ENCODE peak calls at places on chromosomes 12 and 14, in four cellular contexts. O is H9, P is H1, C is mesendoderm. E is an unnamed sample.

GRCh38 chr12:92702754-92703679 is at the start of gene PLEKHG7:
- DNase-seq in O (no peak), P (no peak), C (no peak), E (no peak)

GRCh38 chr12:63944036-63944579 is 99.6 kb downstream of the SRGAP1 start:
- DNase-seq in O (no peak), P (no peak), C (no peak), E (no peak)

GRCh38 chr14:88352299-88353097 is 29.4 kb upstream of the KCNK10 start:
- DNase-seq in O (no peak), P (no peak), C (no peak), E (peak)

GRCh38 chr14:78697341-78697740 is 527.2 kb downstream of the NRXN3 start:
- DNase-seq in O (no peak), P (no peak), C (peak), E (peak)

GRCh38 chr12:21502164-21502496 is 541 bp downstream of the GOLT1B start:
- DNase-seq in O (no peak), P (no peak), C (no peak), E (peak)

GRCh38 chr12:104423273-104423672 is 33.5 kb upstream of the CHST11 start:
- DNase-seq in O (no peak), P (no peak), C (no peak), E (no peak)

GRCh38 chr14:101508196-101508947 is 52.9 kb upstream of the DIO3 start:
- DNase-seq in O (no peak), P (no peak), C (no peak), E (no peak)

GRCh38 chr12:111057726-111058125 is 137.3 kb upstream of the MYL2 start:
- DNase-seq in O (no peak), P (no peak), C (no peak), E (no peak)

GRCh38 chr12:49703647-49704137 is 3.5 kb downstream of the FMNL3 start:
- DNase-seq in O (no peak), P (no peak), C (no peak), E (peak)

GRCh38 chr12:118061876-118062791 is 1.2 kb upstream of the WSB2 start:
- DNase-seq in O (peak), P (no peak), C (peak), E (peak)

GRCh38 chr12:70796989-70797388 is 123.5 kb downstream of the PTPRR start:
- DNase-seq in O (no peak), P (no peak), C (no peak), E (no peak)

GRCh38 chr14:22973217-22974032 is 8.9 kb downstream of the AJUBA start:
- DNase-seq in O (peak), P (no peak), C (peak), E (peak)

GRCh38 chr14:104813286-104813685 is 12.4 kb downstream of the ZBTB42 start:
- DNase-seq in O (no peak), P (no peak), C (no peak), E (no peak)

GRCh38 chr12:104683831-104684503 is 227.2 kb downstream of the CHST11 start:
- DNase-seq in O (no peak), P (no peak), C (no peak), E (no peak)

GRCh38 chr14:43692706-43693105 is 814.4 kb downstream of the FSCB start:
- DNase-seq in O (no peak), P (no peak), C (no peak), E (no peak)

GRCh38 chr12:119176267-119177055 is 2.3 kb upstream of the HSPB8 start:
- DNase-seq in O (peak), P (no peak), C (peak), E (peak)

GRCh38 chr12:24746021-24746671 is 202.8 kb downstream of the BCAT1 start:
- DNase-seq in O (no peak), P (no peak), C (no peak), E (no peak)

GRCh38 chr12:820336-820735 is 68.0 kb downstream of the WNK1 start:
- DNase-seq in O (no peak), P (no peak), C (no peak), E (no peak)

GRCh38 chr12:50985322-50985721 is 33.0 kb downstream of the HIGD1C start:
- DNase-seq in O (no peak), P (no peak), C (no peak), E (peak)

GRCh38 chr12:117235261-117235660 is 45.0 kb upstream of the FBXO21 start:
- DNase-seq in O (no peak), P (no peak), C (peak), E (no peak)

GRCh38 chr12:96907681-96908163 is 665 bp downstream of the NEDD1 start:
- DNase-seq in O (peak), P (no peak), C (peak), E (peak)

DNA sequence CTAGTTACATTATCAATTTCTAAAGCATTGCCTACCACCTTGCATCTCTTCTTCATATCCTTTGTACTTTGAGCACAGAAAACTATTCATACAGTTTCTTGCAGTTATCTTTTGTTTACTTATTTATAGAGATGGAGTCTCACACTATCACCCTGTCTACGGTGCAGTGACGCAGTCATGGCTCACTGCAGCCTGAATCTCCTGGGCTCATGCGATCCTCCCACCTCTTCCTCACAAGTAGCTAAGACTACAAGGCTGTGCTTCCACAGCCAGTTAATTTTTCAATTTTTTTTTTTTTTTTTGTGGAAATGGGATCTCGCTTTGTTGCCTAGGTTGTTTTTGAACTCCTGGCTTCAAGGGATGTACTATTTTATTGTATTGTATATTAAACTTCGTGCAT is 158.0 kb downstream of the TTC6 start:
- DNase-seq in O (no peak), P (no peak), C (no peak), E (no peak)
- H3K56ac ChIP-seq in O (no peak), P (no peak), C (no peak), E (no peak)

GRCh38 chr12:6567824-6568617 is at the start of gene NOP2:
- DNase-seq in O (peak), P (peak), C (peak), E (peak)
- H2BK120ac ChIP-seq in O (no peak), P (no peak), C (no peak), E (peak)

DNA sequence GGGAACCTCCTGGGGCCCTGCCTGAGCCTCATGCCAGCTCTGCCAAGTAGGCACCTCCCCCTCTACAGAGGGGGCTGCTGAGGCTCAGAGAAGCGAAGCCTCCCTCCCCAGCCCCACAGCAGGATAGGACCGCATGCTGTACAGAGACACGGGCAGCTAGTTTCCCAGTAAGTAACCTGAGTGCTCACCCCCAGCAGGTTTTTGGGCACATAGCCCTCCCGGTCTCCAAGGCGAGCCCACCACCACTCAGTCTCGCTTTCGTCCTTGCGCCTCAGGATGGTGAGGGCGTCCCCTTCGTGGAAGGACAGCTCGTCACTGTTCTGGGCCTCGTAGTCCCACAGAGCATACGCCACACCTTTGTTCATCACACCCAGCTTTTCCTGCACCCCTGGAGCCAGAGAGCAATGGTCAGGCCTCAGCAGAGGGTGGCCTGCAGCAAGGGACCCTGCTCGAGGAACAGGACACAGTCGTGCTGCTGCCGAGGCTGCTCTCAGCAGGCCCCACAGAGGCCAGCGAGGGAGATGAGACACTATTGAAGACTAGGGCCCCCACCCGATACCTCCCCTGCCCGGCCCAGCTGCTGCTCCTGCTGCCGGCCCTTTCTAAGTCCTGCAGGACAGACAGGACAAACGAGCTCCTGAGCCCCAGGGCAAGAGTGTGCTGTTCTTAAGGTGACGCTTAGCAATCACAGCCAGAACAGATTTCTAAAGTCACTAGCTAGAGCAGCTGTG is 20.4 kb downstream of the ZFYVE21 start:
- DNase-seq in O (no peak), P (no peak), C (no peak), E (no peak)
- H3K23ac ChIP-seq in O (no peak), P (no peak), C (no peak), E (no peak)

GRCh38 chr12:98840325-98840724 is 195.2 kb downstream of the APAF1 start:
- DNase-seq in O (no peak), P (no peak), C (no peak), E (no peak)

GRCh38 chr12:98847242-98847641 is 202.2 kb downstream of the APAF1 start:
- DNase-seq in O (no peak), P (no peak), C (no peak), E (no peak)

DNA sequence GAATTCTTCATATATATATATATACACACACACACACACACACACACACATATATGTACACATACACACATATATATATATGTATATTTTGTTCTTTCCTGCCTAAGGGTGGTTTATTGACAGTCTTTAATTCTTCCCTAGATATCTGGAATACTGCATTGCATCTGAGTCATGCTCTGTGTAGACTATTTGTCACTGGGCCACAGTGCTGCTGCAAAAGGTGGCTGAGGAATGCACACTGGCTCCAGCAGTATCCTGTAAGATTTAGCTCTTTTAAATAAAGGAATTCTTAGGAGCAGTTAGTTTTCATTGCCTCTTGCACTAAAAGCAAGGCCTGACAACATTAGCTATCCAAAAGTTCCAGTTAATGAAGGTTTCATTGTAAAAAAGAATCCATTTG is 200.9 kb downstream of the APAF1 start:
- DNase-seq in O (no peak), P (no peak), C (peak), E (no peak)
- H3K56ac ChIP-seq in O (no peak), P (no peak), C (no peak), E (no peak)

GRCh38 chr12:84741727-84742126 is 170.9 kb downstream of the SLC6A15 start:
- DNase-seq in O (no peak), P (no peak), C (no peak), E (no peak)

GRCh38 chr12:84732941-84733340 is 179.7 kb downstream of the SLC6A15 start:
- DNase-seq in O (no peak), P (no peak), C (no peak), E (no peak)

GRCh38 chr12:84740602-84741001 is 172.0 kb downstream of the SLC6A15 start:
- DNase-seq in O (no peak), P (no peak), C (no peak), E (no peak)

DNA sequence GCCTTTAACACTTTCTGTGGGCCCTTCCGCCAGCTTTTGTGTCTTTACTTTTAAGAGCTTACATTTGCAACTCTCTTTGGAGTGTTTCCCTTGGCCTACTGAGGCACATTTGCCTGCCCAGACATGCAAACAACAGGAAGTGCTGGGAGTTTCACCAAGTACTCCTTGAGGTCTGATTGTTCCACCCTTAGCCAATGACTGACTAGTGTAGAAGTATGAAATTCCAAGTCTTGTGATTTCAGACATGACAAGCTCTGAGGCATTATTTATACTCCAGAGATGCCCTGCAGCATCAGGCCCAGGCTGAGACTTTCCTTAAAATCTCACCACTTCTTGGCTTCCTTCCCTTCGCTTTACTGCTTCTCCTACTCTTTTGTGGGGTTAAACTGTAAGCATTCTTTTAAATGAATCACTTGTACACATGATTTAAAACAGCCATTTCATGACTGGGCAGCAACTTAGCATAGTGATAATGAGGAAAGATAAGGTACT is 174.1 kb downstream of the SLC6A15 start:
- DNase-seq in O (no peak), P (no peak), C (no peak), E (peak)
- H2BK120ac ChIP-seq in O (no peak), P (no peak), C (no peak), E (no peak)

DNA sequence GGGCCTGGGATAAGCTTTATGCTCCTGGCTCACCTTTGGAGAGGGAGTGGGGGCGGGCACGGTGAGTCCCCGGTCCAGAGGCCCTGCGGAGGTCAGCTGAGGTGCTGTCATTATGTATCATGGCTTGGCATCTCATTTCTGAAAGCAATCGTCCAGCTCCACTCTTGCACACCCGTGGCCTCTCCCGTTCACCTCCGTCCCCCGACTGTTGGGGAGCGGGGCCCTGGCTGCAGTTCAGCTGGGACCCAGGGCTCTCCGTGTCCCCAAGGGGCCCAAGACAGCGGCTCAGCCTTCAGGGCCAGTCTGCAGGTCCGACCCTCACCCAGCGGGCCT is 10.6 kb downstream of the BMP4 start:
- DNase-seq in O (no peak), P (no peak), C (no peak), E (no peak)
- H3K23ac ChIP-seq in O (no peak), P (no peak), C (no peak), E (no peak)

GRCh38 chr12:65311260-65311659 is 32.8 kb downstream of the MSRB3 start:
- DNase-seq in O (no peak), P (no peak), C (no peak), E (no peak)
- H3K56ac ChIP-seq in O (no peak), P (no peak), C (no peak), E (no peak)